ENCODE peak calls at places on chromosomes 13 and 19, in eight cellular contexts. One of them, this sample, is unnamed. For H3K4me1, the result is how much of the 10 kb centered on the place peaks cover.

GRCh38 chr19:16591803-16592556 is 19.8 kb upstream of the SLC35E1 start:
- DNase-seq in astrocyte: no peak
- DNase-seq in uterus: no peak
- DNase-seq in left ventricle myocardium inferior: no peak
- DNase-seq in A549: no peak
- DNase-seq in fibroblast of lung: no peak
- DNase-seq in adrenal gland: peak
- DNase-seq in lower lobe of right lung: no peak
- DNase-seq in this sample: no peak

GRCh38 chr19:47719047-47719885 is 6.0 kb downstream of the EHD2 start:
- DNase-seq in A549: peak
- DNase-seq in adrenal gland: peak
- DNase-seq in astrocyte: peak
- DNase-seq in left ventricle myocardium inferior: peak
- DNase-seq in lower lobe of right lung: peak
- DNase-seq in uterus: peak
- DNase-seq in fibroblast of lung: peak
- DNase-seq in this sample: peak

GRCh38 chr13:75180805-75181455 is 301.0 kb downstream of the TBC1D4 start:
- DNase-seq in lower lobe of right lung: no peak
- DNase-seq in A549: no peak
- DNase-seq in left ventricle myocardium inferior: no peak
- DNase-seq in fibroblast of lung: peak
- DNase-seq in astrocyte: peak
- DNase-seq in adrenal gland: no peak
- DNase-seq in uterus: no peak
- DNase-seq in this sample: peak

GRCh38 chr13:98581971-98582702 is 5.2 kb upstream of the STK24 start:
- DNase-seq in adrenal gland: no peak
- DNase-seq in fibroblast of lung: peak
- DNase-seq in astrocyte: peak
- DNase-seq in lower lobe of right lung: no peak
- DNase-seq in left ventricle myocardium inferior: no peak
- DNase-seq in uterus: no peak
- DNase-seq in A549: no peak
- DNase-seq in this sample: no peak

GRCh38 chr19:4504297-4504701 is 14.0 kb downstream of the PLIN4 start:
- DNase-seq in uterus: no peak
- DNase-seq in left ventricle myocardium inferior: no peak
- DNase-seq in A549: no peak
- DNase-seq in astrocyte: no peak
- DNase-seq in adrenal gland: no peak
- DNase-seq in fibroblast of lung: no peak
- DNase-seq in lower lobe of right lung: no peak
- DNase-seq in this sample: no peak

GRCh38 chr19:18464646-18465045 is 26.7 kb upstream of the ISYNA1 start:
- DNase-seq in uterus: peak
- DNase-seq in A549: no peak
- DNase-seq in lower lobe of right lung: peak
- DNase-seq in adrenal gland: peak
- DNase-seq in left ventricle myocardium inferior: peak
- DNase-seq in astrocyte: peak
- DNase-seq in fibroblast of lung: peak
- DNase-seq in this sample: no peak

GRCh38 chr13:25625361-25625760 is 253.6 kb downstream of the ATP8A2 start:
- DNase-seq in lower lobe of right lung: no peak
- DNase-seq in A549: no peak
- DNase-seq in fibroblast of lung: no peak
- DNase-seq in left ventricle myocardium inferior: no peak
- DNase-seq in astrocyte: no peak
- DNase-seq in adrenal gland: no peak
- DNase-seq in uterus: no peak
- DNase-seq in this sample: no peak

GRCh38 chr13:60583196-60583908 is 186.3 kb downstream of the TDRD3 start:
- DNase-seq in adrenal gland: peak
- DNase-seq in uterus: peak
- DNase-seq in fibroblast of lung: peak
- DNase-seq in lower lobe of right lung: no peak
- DNase-seq in astrocyte: peak
- DNase-seq in A549: no peak
- DNase-seq in left ventricle myocardium inferior: no peak
- DNase-seq in this sample: no peak

GRCh38 chr19:29537181-29537580 is 11.4 kb downstream of the VSTM2B start:
- DNase-seq in astrocyte: no peak
- DNase-seq in left ventricle myocardium inferior: no peak
- DNase-seq in adrenal gland: no peak
- DNase-seq in lower lobe of right lung: no peak
- DNase-seq in fibroblast of lung: no peak
- DNase-seq in A549: no peak
- DNase-seq in uterus: no peak
- DNase-seq in this sample: no peak

GRCh38 chr19:18943465-18943864 is 2.4 kb upstream of the HOMER3 start:
- DNase-seq in uterus: no peak
- DNase-seq in adrenal gland: no peak
- DNase-seq in A549: no peak
- DNase-seq in lower lobe of right lung: no peak
- DNase-seq in left ventricle myocardium inferior: no peak
- DNase-seq in astrocyte: no peak
- DNase-seq in fibroblast of lung: no peak
- DNase-seq in this sample: no peak

GRCh38 chr13:33285420-33286124 is at the start of gene STARD13:
- DNase-seq in uterus: peak
- DNase-seq in A549: peak
- DNase-seq in lower lobe of right lung: peak
- DNase-seq in adrenal gland: peak
- DNase-seq in left ventricle myocardium inferior: peak
- DNase-seq in fibroblast of lung: peak
- DNase-seq in astrocyte: peak
- DNase-seq in this sample: peak

GRCh38 chr19:34555447-34555846 is 73.9 kb downstream of the WTIP start:
- DNase-seq in fibroblast of lung: peak
- DNase-seq in A549: peak
- DNase-seq in adrenal gland: no peak
- DNase-seq in uterus: no peak
- DNase-seq in astrocyte: no peak
- DNase-seq in lower lobe of right lung: no peak
- DNase-seq in left ventricle myocardium inferior: no peak
- DNase-seq in this sample: no peak

GRCh38 chr13:32585625-32586021 is 629 bp upstream of the PDS5B start:
- DNase-seq in left ventricle myocardium inferior: no peak
- DNase-seq in adrenal gland: no peak
- DNase-seq in fibroblast of lung: no peak
- DNase-seq in uterus: peak
- DNase-seq in lower lobe of right lung: no peak
- DNase-seq in astrocyte: peak
- DNase-seq in A549: no peak
- DNase-seq in this sample: no peak

GRCh38 chr13:76668141-76668540 is 218.1 kb downstream of the KCTD12 start:
- DNase-seq in A549: no peak
- DNase-seq in lower lobe of right lung: no peak
- DNase-seq in uterus: no peak
- DNase-seq in astrocyte: no peak
- DNase-seq in fibroblast of lung: no peak
- DNase-seq in adrenal gland: no peak
- DNase-seq in left ventricle myocardium inferior: no peak
- DNase-seq in this sample: no peak

GRCh38 chr19:53853707-53854106 is 14.0 kb upstream of the MYADM start:
- DNase-seq in fibroblast of lung: no peak
- DNase-seq in left ventricle myocardium inferior: no peak
- DNase-seq in A549: no peak
- DNase-seq in lower lobe of right lung: no peak
- DNase-seq in adrenal gland: no peak
- DNase-seq in uterus: no peak
- DNase-seq in astrocyte: no peak
- DNase-seq in this sample: no peak

GRCh38 chr19:29667941-29668340 is 2.7 kb downstream of the PLEKHF1 start:
- DNase-seq in astrocyte: no peak
- DNase-seq in lower lobe of right lung: no peak
- DNase-seq in uterus: no peak
- DNase-seq in A549: no peak
- DNase-seq in fibroblast of lung: no peak
- DNase-seq in adrenal gland: no peak
- DNase-seq in left ventricle myocardium inferior: no peak
- DNase-seq in this sample: no peak

DNA sequence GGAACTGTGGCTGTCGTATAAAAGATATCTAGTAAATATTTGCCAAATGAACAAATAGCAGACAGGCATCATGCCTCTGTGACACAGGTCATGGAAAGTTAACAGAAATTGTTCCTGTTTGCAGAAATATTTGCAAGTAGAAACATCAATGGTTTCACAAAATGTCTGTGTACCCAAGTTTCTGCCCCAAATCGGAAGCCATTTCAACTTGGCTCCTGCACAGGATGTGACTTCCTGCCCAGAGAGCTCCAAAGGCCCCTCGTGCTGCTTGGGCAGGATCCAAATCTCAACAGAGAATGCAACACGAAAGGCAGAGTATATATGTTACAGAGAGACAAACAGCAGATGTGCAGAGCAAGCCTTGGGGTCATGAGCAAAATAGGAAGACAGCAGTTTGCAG is 95.5 kb upstream of the SERP2 start:
- DNase-seq in A549: no peak
- DNase-seq in lower lobe of right lung: no peak
- DNase-seq in astrocyte: no peak
- DNase-seq in uterus: no peak
- DNase-seq in left ventricle myocardium inferior: no peak
- DNase-seq in adrenal gland: no peak
- DNase-seq in fibroblast of lung: peak
- DNase-seq in this sample: no peak
- H3K4me1 ChIP-seq in A549: under half
- H3K4me1 ChIP-seq in lower lobe of right lung: under half
- H3K4me1 ChIP-seq in astrocyte: under half
- H3K4me1 ChIP-seq in uterus: under half
- H3K4me1 ChIP-seq in left ventricle myocardium inferior: under half
- H3K4me1 ChIP-seq in adrenal gland: under half
- H3K4me1 ChIP-seq in fibroblast of lung: under half
- H3K4me1 ChIP-seq in this sample: under half

GRCh38 chr19:45558399-45558878 is 26.2 kb downstream of the OPA3 start:
- DNase-seq in astrocyte: no peak
- DNase-seq in lower lobe of right lung: peak
- DNase-seq in uterus: no peak
- DNase-seq in A549: peak
- DNase-seq in adrenal gland: peak
- DNase-seq in fibroblast of lung: peak
- DNase-seq in left ventricle myocardium inferior: no peak
- DNase-seq in this sample: peak

GRCh38 chr19:45554481-45554880 is 30.1 kb downstream of the OPA3 start:
- DNase-seq in uterus: no peak
- DNase-seq in lower lobe of right lung: no peak
- DNase-seq in A549: no peak
- DNase-seq in adrenal gland: no peak
- DNase-seq in astrocyte: no peak
- DNase-seq in fibroblast of lung: no peak
- DNase-seq in left ventricle myocardium inferior: no peak
- DNase-seq in this sample: no peak

GRCh38 chr19:45547965-45548609 is 36.5 kb downstream of the OPA3 start:
- DNase-seq in adrenal gland: no peak
- DNase-seq in A549: peak
- DNase-seq in lower lobe of right lung: no peak
- DNase-seq in astrocyte: no peak
- DNase-seq in uterus: no peak
- DNase-seq in fibroblast of lung: peak
- DNase-seq in left ventricle myocardium inferior: no peak
- DNase-seq in this sample: peak

GRCh38 chr19:45556835-45557234 is 27.8 kb downstream of the OPA3 start:
- DNase-seq in uterus: no peak
- DNase-seq in A549: no peak
- DNase-seq in adrenal gland: no peak
- DNase-seq in lower lobe of right lung: no peak
- DNase-seq in fibroblast of lung: no peak
- DNase-seq in left ventricle myocardium inferior: no peak
- DNase-seq in astrocyte: no peak
- DNase-seq in this sample: no peak

GRCh38 chr19:45553464-45553863 is 31.1 kb downstream of the OPA3 start:
- DNase-seq in fibroblast of lung: no peak
- DNase-seq in adrenal gland: no peak
- DNase-seq in astrocyte: no peak
- DNase-seq in left ventricle myocardium inferior: no peak
- DNase-seq in uterus: no peak
- DNase-seq in lower lobe of right lung: no peak
- DNase-seq in A549: no peak
- DNase-seq in this sample: no peak
- TF ChIP-seq CTCF in fibroblast of lung: no peak
- TF ChIP-seq CTCF in adrenal gland: no peak
- TF ChIP-seq CTCF in astrocyte: no peak
- TF ChIP-seq CTCF in left ventricle myocardium inferior: no peak
- TF ChIP-seq CTCF in uterus: no peak
- TF ChIP-seq CTCF in lower lobe of right lung: no peak
- TF ChIP-seq CTCF in A549: no peak
- TF ChIP-seq CTCF in this sample: peak

GRCh38 chr13:101115762-101116161 is 300.5 kb downstream of the NALCN start:
- DNase-seq in uterus: no peak
- DNase-seq in fibroblast of lung: peak
- DNase-seq in adrenal gland: no peak
- DNase-seq in left ventricle myocardium inferior: no peak
- DNase-seq in astrocyte: no peak
- DNase-seq in A549: no peak
- DNase-seq in lower lobe of right lung: no peak
- DNase-seq in this sample: no peak
- H3K4me1 ChIP-seq in uterus: under half
- H3K4me1 ChIP-seq in fibroblast of lung: under half
- H3K4me1 ChIP-seq in adrenal gland: under half
- H3K4me1 ChIP-seq in left ventricle myocardium inferior: under half
- H3K4me1 ChIP-seq in astrocyte: under half
- H3K4me1 ChIP-seq in A549: under half
- H3K4me1 ChIP-seq in lower lobe of right lung: under half
- H3K4me1 ChIP-seq in this sample: under half

DNA sequence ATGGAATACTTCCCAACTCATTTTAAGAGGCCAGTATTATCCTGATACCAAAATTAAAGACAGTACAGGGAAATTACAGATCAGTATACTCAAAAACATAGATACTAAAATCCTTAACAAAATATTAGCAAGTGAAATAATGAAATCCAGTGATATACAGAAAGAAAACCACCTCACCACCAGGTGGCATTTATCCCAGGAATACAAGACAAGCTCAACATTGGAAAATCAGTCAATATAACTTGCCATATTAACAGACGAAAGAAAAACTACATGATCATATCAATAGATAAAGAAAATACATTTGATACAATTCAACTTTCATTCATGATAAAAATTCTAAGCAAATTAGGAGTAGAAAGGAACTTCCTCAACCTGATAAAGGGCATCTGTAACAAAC is 6.7 kb upstream of the GNA15 start:
- DNase-seq in lower lobe of right lung: no peak
- DNase-seq in fibroblast of lung: peak
- DNase-seq in astrocyte: peak
- DNase-seq in adrenal gland: no peak
- DNase-seq in left ventricle myocardium inferior: no peak
- DNase-seq in uterus: no peak
- DNase-seq in A549: no peak
- DNase-seq in this sample: peak
- TF ChIP-seq CTCF in lower lobe of right lung: peak
- TF ChIP-seq CTCF in fibroblast of lung: peak
- TF ChIP-seq CTCF in astrocyte: peak
- TF ChIP-seq CTCF in adrenal gland: peak
- TF ChIP-seq CTCF in left ventricle myocardium inferior: peak
- TF ChIP-seq CTCF in uterus: peak
- TF ChIP-seq CTCF in A549: peak
- TF ChIP-seq CTCF in this sample: peak